ENCODE peak calls at places on chromosomes 7 and 10, in seven cellular contexts. One of them, this sample, is unnamed.

GRCh38 chr10:42790835-42791234 is 8.2 kb downstream of the BMS1 start:
- DNase-seq in astrocyte of the spinal cord: peak
- DNase-seq in fibroblast of lung: no peak
- DNase-seq in cardiac fibroblast: peak
- DNase-seq in B cell: no peak
- DNase-seq in Panc1: no peak
- DNase-seq in IMR-90: peak
- DNase-seq in this sample: no peak

GRCh38 chr10:47383254-47384147 is 592 bp downstream of the ZNF488 start:
- DNase-seq in Panc1: no peak
- DNase-seq in astrocyte of the spinal cord: no peak
- DNase-seq in B cell: no peak
- DNase-seq in IMR-90: no peak
- DNase-seq in fibroblast of lung: no peak
- DNase-seq in cardiac fibroblast: no peak
- DNase-seq in this sample: no peak

GRCh38 chr7:867406-868188 is 8.8 kb upstream of the GET4 start:
- DNase-seq in IMR-90: peak
- DNase-seq in B cell: no peak
- DNase-seq in cardiac fibroblast: peak
- DNase-seq in fibroblast of lung: peak
- DNase-seq in Panc1: no peak
- DNase-seq in astrocyte of the spinal cord: peak
- DNase-seq in this sample: peak

GRCh38 chr7:37433166-37433565 is 15.5 kb downstream of the ELMO1 start:
- DNase-seq in fibroblast of lung: no peak
- DNase-seq in IMR-90: no peak
- DNase-seq in Panc1: no peak
- DNase-seq in astrocyte of the spinal cord: no peak
- DNase-seq in cardiac fibroblast: no peak
- DNase-seq in B cell: no peak
- DNase-seq in this sample: peak

GRCh38 chr7:44511863-44512468 is 21.5 kb upstream of the NUDCD3 start:
- DNase-seq in Panc1: no peak
- DNase-seq in cardiac fibroblast: no peak
- DNase-seq in fibroblast of lung: no peak
- DNase-seq in B cell: no peak
- DNase-seq in IMR-90: no peak
- DNase-seq in astrocyte of the spinal cord: no peak
- DNase-seq in this sample: no peak

GRCh38 chr10:123774075-123774742 is 108.1 kb downstream of the GPR26 start:
- DNase-seq in astrocyte of the spinal cord: no peak
- DNase-seq in IMR-90: no peak
- DNase-seq in fibroblast of lung: no peak
- DNase-seq in Panc1: no peak
- DNase-seq in cardiac fibroblast: no peak
- DNase-seq in B cell: no peak
- DNase-seq in this sample: no peak

GRCh38 chr7:55387062-55387965 is 22.2 kb downstream of the LANCL2 start:
- DNase-seq in astrocyte of the spinal cord: peak
- DNase-seq in IMR-90: peak
- DNase-seq in Panc1: no peak
- DNase-seq in fibroblast of lung: peak
- DNase-seq in B cell: no peak
- DNase-seq in cardiac fibroblast: peak
- DNase-seq in this sample: peak

GRCh38 chr10:15579605-15580004 is 140.1 kb downstream of the ITGA8 start:
- DNase-seq in IMR-90: peak
- DNase-seq in astrocyte of the spinal cord: peak
- DNase-seq in B cell: no peak
- DNase-seq in cardiac fibroblast: peak
- DNase-seq in Panc1: no peak
- DNase-seq in fibroblast of lung: peak
- DNase-seq in this sample: no peak

GRCh38 chr7:27774717-27775328 is 34.9 kb downstream of the TAX1BP1 start:
- DNase-seq in cardiac fibroblast: peak
- DNase-seq in Panc1: peak
- DNase-seq in astrocyte of the spinal cord: peak
- DNase-seq in B cell: peak
- DNase-seq in IMR-90: peak
- DNase-seq in fibroblast of lung: peak
- DNase-seq in this sample: peak

GRCh38 chr10:95257849-95258248 is 33.0 kb downstream of the PDLIM1 start:
- DNase-seq in cardiac fibroblast: no peak
- DNase-seq in astrocyte of the spinal cord: no peak
- DNase-seq in IMR-90: no peak
- DNase-seq in Panc1: no peak
- DNase-seq in fibroblast of lung: no peak
- DNase-seq in B cell: no peak
- DNase-seq in this sample: no peak

GRCh38 chr10:93288679-93289634 is 193.2 kb downstream of the MYOF start:
- DNase-seq in B cell: peak
- DNase-seq in Panc1: peak
- DNase-seq in cardiac fibroblast: peak
- DNase-seq in IMR-90: peak
- DNase-seq in astrocyte of the spinal cord: peak
- DNase-seq in fibroblast of lung: peak
- DNase-seq in this sample: peak

GRCh38 chr7:7653568-7654187 is 13.1 kb downstream of the UMAD1 start:
- DNase-seq in astrocyte of the spinal cord: no peak
- DNase-seq in IMR-90: no peak
- DNase-seq in fibroblast of lung: peak
- DNase-seq in Panc1: no peak
- DNase-seq in cardiac fibroblast: peak
- DNase-seq in B cell: peak
- DNase-seq in this sample: peak

GRCh38 chr7:134532155-134533089 is 5.1 kb downstream of the AKR1B10 start:
- DNase-seq in B cell: no peak
- DNase-seq in cardiac fibroblast: no peak
- DNase-seq in Panc1: no peak
- DNase-seq in astrocyte of the spinal cord: no peak
- DNase-seq in fibroblast of lung: no peak
- DNase-seq in IMR-90: no peak
- DNase-seq in this sample: peak

GRCh38 chr7:93245525-93246432 is 13.6 kb downstream of the VPS50 start:
- DNase-seq in fibroblast of lung: peak
- DNase-seq in astrocyte of the spinal cord: peak
- DNase-seq in B cell: peak
- DNase-seq in cardiac fibroblast: peak
- DNase-seq in Panc1: no peak
- DNase-seq in IMR-90: peak
- DNase-seq in this sample: peak

GRCh38 chr10:103855424-103855823 is at the start of gene SH3PXD2A:
- DNase-seq in B cell: peak
- DNase-seq in astrocyte of the spinal cord: peak
- DNase-seq in IMR-90: no peak
- DNase-seq in fibroblast of lung: peak
- DNase-seq in Panc1: no peak
- DNase-seq in cardiac fibroblast: no peak
- DNase-seq in this sample: no peak
- TF ChIP-seq CTCF in B cell: no peak
- TF ChIP-seq CTCF in astrocyte of the spinal cord: peak
- TF ChIP-seq CTCF in IMR-90: no peak
- TF ChIP-seq CTCF in fibroblast of lung: no peak
- TF ChIP-seq CTCF in Panc1: peak
- TF ChIP-seq CTCF in cardiac fibroblast: peak
- TF ChIP-seq CTCF in this sample: no peak

GRCh38 chr10:129275886-129276285 is 191.2 kb upstream of the MGMT start:
- DNase-seq in astrocyte of the spinal cord: no peak
- DNase-seq in IMR-90: no peak
- DNase-seq in fibroblast of lung: no peak
- DNase-seq in Panc1: no peak
- DNase-seq in cardiac fibroblast: no peak
- DNase-seq in B cell: no peak
- DNase-seq in this sample: no peak

GRCh38 chr10:129277080-129277479 is 190.0 kb upstream of the MGMT start:
- DNase-seq in fibroblast of lung: no peak
- DNase-seq in cardiac fibroblast: no peak
- DNase-seq in Panc1: no peak
- DNase-seq in B cell: no peak
- DNase-seq in astrocyte of the spinal cord: no peak
- DNase-seq in IMR-90: no peak
- DNase-seq in this sample: no peak

GRCh38 chr10:129277804-129278203 is 189.2 kb upstream of the MGMT start:
- DNase-seq in IMR-90: no peak
- DNase-seq in cardiac fibroblast: no peak
- DNase-seq in fibroblast of lung: no peak
- DNase-seq in Panc1: no peak
- DNase-seq in B cell: no peak
- DNase-seq in astrocyte of the spinal cord: no peak
- DNase-seq in this sample: no peak

GRCh38 chr10:129272859-129273258 is 194.2 kb upstream of the MGMT start:
- DNase-seq in cardiac fibroblast: no peak
- DNase-seq in fibroblast of lung: no peak
- DNase-seq in astrocyte of the spinal cord: no peak
- DNase-seq in Panc1: no peak
- DNase-seq in B cell: no peak
- DNase-seq in IMR-90: no peak
- DNase-seq in this sample: no peak

GRCh38 chr10:129274928-129275474 is 192.0 kb upstream of the MGMT start:
- DNase-seq in B cell: no peak
- DNase-seq in IMR-90: no peak
- DNase-seq in Panc1: no peak
- DNase-seq in astrocyte of the spinal cord: no peak
- DNase-seq in fibroblast of lung: no peak
- DNase-seq in cardiac fibroblast: no peak
- DNase-seq in this sample: peak
- TF ChIP-seq CTCF in B cell: no peak
- TF ChIP-seq CTCF in IMR-90: no peak
- TF ChIP-seq CTCF in Panc1: peak
- TF ChIP-seq CTCF in astrocyte of the spinal cord: no peak
- TF ChIP-seq CTCF in fibroblast of lung: peak
- TF ChIP-seq CTCF in cardiac fibroblast: no peak
- TF ChIP-seq CTCF in this sample: no peak

GRCh38 chr7:155598810-155599210 is 45.7 kb upstream of the RBM33 start:
- DNase-seq in B cell: peak
- DNase-seq in fibroblast of lung: peak
- DNase-seq in astrocyte of the spinal cord: peak
- DNase-seq in Panc1: peak
- DNase-seq in cardiac fibroblast: peak
- DNase-seq in IMR-90: peak
- DNase-seq in this sample: peak

GRCh38 chr7:155594961-155595366 is 48.6 kb upstream of the CNPY1 start:
- DNase-seq in B cell: no peak
- DNase-seq in cardiac fibroblast: no peak
- DNase-seq in IMR-90: no peak
- DNase-seq in fibroblast of lung: no peak
- DNase-seq in astrocyte of the spinal cord: no peak
- DNase-seq in Panc1: no peak
- DNase-seq in this sample: peak

GRCh38 chr7:155594163-155594732 is 47.9 kb upstream of the CNPY1 start:
- DNase-seq in astrocyte of the spinal cord: no peak
- DNase-seq in Panc1: no peak
- DNase-seq in cardiac fibroblast: no peak
- DNase-seq in fibroblast of lung: no peak
- DNase-seq in IMR-90: no peak
- DNase-seq in B cell: no peak
- DNase-seq in this sample: no peak

GRCh38 chr7:155593455-155594162 is 47.2 kb upstream of the CNPY1 start:
- DNase-seq in IMR-90: no peak
- DNase-seq in fibroblast of lung: no peak
- DNase-seq in B cell: no peak
- DNase-seq in cardiac fibroblast: no peak
- DNase-seq in astrocyte of the spinal cord: no peak
- DNase-seq in Panc1: no peak
- DNase-seq in this sample: peak

GRCh38 chr7:155597753-155598140 is 46.7 kb upstream of the RBM33 start:
- DNase-seq in cardiac fibroblast: peak
- DNase-seq in fibroblast of lung: no peak
- DNase-seq in IMR-90: no peak
- DNase-seq in Panc1: no peak
- DNase-seq in B cell: no peak
- DNase-seq in astrocyte of the spinal cord: no peak
- DNase-seq in this sample: no peak
- TF ChIP-seq CTCF in cardiac fibroblast: no peak
- TF ChIP-seq CTCF in fibroblast of lung: no peak
- TF ChIP-seq CTCF in IMR-90: no peak
- TF ChIP-seq CTCF in Panc1: no peak
- TF ChIP-seq CTCF in B cell: no peak
- TF ChIP-seq CTCF in astrocyte of the spinal cord: no peak
- TF ChIP-seq CTCF in this sample: no peak

GRCh38 chr10:36636285-36636839 is 489.0 kb upstream of the ANKRD30A start:
- DNase-seq in cardiac fibroblast: no peak
- DNase-seq in B cell: no peak
- DNase-seq in IMR-90: no peak
- DNase-seq in astrocyte of the spinal cord: no peak
- DNase-seq in Panc1: no peak
- DNase-seq in fibroblast of lung: no peak
- DNase-seq in this sample: no peak

GRCh38 chr10:36630267-36630666 is 495.1 kb upstream of the ANKRD30A start:
- DNase-seq in fibroblast of lung: no peak
- DNase-seq in astrocyte of the spinal cord: no peak
- DNase-seq in B cell: no peak
- DNase-seq in cardiac fibroblast: no peak
- DNase-seq in IMR-90: no peak
- DNase-seq in Panc1: no peak
- DNase-seq in this sample: no peak

GRCh38 chr10:36638461-36638860 is 486.9 kb upstream of the ANKRD30A start:
- DNase-seq in fibroblast of lung: no peak
- DNase-seq in IMR-90: peak
- DNase-seq in astrocyte of the spinal cord: no peak
- DNase-seq in Panc1: no peak
- DNase-seq in B cell: no peak
- DNase-seq in cardiac fibroblast: peak
- DNase-seq in this sample: no peak

GRCh38 chr10:36636879-36637278 is 488.5 kb upstream of the ANKRD30A start:
- DNase-seq in IMR-90: peak
- DNase-seq in astrocyte of the spinal cord: no peak
- DNase-seq in cardiac fibroblast: no peak
- DNase-seq in B cell: no peak
- DNase-seq in fibroblast of lung: no peak
- DNase-seq in Panc1: no peak
- DNase-seq in this sample: no peak

GRCh38 chr10:36634916-36635315 is 490.5 kb upstream of the ANKRD30A start:
- DNase-seq in astrocyte of the spinal cord: peak
- DNase-seq in B cell: no peak
- DNase-seq in IMR-90: peak
- DNase-seq in cardiac fibroblast: peak
- DNase-seq in Panc1: no peak
- DNase-seq in fibroblast of lung: peak
- DNase-seq in this sample: peak
- TF ChIP-seq CTCF in astrocyte of the spinal cord: no peak
- TF ChIP-seq CTCF in B cell: no peak
- TF ChIP-seq CTCF in IMR-90: no peak
- TF ChIP-seq CTCF in cardiac fibroblast: no peak
- TF ChIP-seq CTCF in Panc1: no peak
- TF ChIP-seq CTCF in fibroblast of lung: no peak
- TF ChIP-seq CTCF in this sample: no peak

GRCh38 chr10:24193330-24193729 is 15.6 kb upstream of the KIAA1217 start:
- DNase-seq in cardiac fibroblast: no peak
- DNase-seq in IMR-90: no peak
- DNase-seq in astrocyte of the spinal cord: no peak
- DNase-seq in B cell: no peak
- DNase-seq in Panc1: no peak
- DNase-seq in fibroblast of lung: no peak
- DNase-seq in this sample: no peak
- TF ChIP-seq CTCF in cardiac fibroblast: no peak
- TF ChIP-seq CTCF in IMR-90: no peak
- TF ChIP-seq CTCF in astrocyte of the spinal cord: no peak
- TF ChIP-seq CTCF in B cell: no peak
- TF ChIP-seq CTCF in Panc1: no peak
- TF ChIP-seq CTCF in fibroblast of lung: no peak
- TF ChIP-seq CTCF in this sample: no peak

GRCh38 chr10:71429929-71430328 is 33.2 kb downstream of the CDH23 start:
- DNase-seq in IMR-90: no peak
- DNase-seq in cardiac fibroblast: no peak
- DNase-seq in Panc1: no peak
- DNase-seq in astrocyte of the spinal cord: no peak
- DNase-seq in B cell: no peak
- DNase-seq in fibroblast of lung: no peak
- DNase-seq in this sample: no peak
- TF ChIP-seq CTCF in IMR-90: no peak
- TF ChIP-seq CTCF in cardiac fibroblast: no peak
- TF ChIP-seq CTCF in Panc1: no peak
- TF ChIP-seq CTCF in astrocyte of the spinal cord: peak
- TF ChIP-seq CTCF in B cell: no peak
- TF ChIP-seq CTCF in fibroblast of lung: no peak
- TF ChIP-seq CTCF in this sample: peak